ENCODE peak calls at places on chromosome 21, in five cellular contexts. D is bronchial epithelial cell, E is GM23338, G is colonic mucosa, X is mucosa of descending colon. O is an unnamed sample.

GRCh38 chr21:32757804-32758203 is 13.8 kb downstream of the PAXBP1 start:
- DNase-seq in D (no peak), E (no peak), G (no peak), X (no peak), O (no peak)

GRCh38 chr21:17828223-17828622 is 9.1 kb upstream of the C21orf91 start:
- DNase-seq in D (peak; percentile 57), E (no peak), G (no peak), X (no peak), O (no peak)

GRCh38 chr21:16468191-16468590 is 738.4 kb downstream of the USP25 start:
- DNase-seq in D (peak; percentile 29), E (no peak), G (no peak), X (no peak), O (no peak)

GRCh38 chr21:17793675-17794123 is 25.5 kb downstream of the C21orf91 start:
- DNase-seq in D (no peak), E (no peak), G (no peak), X (no peak), O (no peak)

GRCh38 chr21:28943631-28944030 is 49.0 kb downstream of the LTN1 start:
- DNase-seq in D (peak; percentile 3), E (no peak), G (no peak), X (no peak), O (no peak)

GRCh38 chr21:44408226-44408625 is 47.1 kb upstream of the LRRC3 start:
- DNase-seq in D (no peak), E (no peak), G (no peak), X (no peak), O (no peak)

GRCh38 chr21:41584603-41585176 is 76.7 kb upstream of the TMPRSS2 start:
- DNase-seq in D (no peak), E (no peak), G (no peak), X (no peak), O (no peak)

GRCh38 chr21:15442743-15443142 is 287.0 kb upstream of the USP25 start:
- DNase-seq in D (no peak), E (no peak), G (no peak), X (no peak), O (no peak)

GRCh38 chr21:32329331-32329730 is 30.7 kb downstream of the MRAP start:
- DNase-seq in D (no peak), E (no peak), G (no peak), X (no peak), O (no peak)

GRCh38 chr21:46001821-46002681 is 20.5 kb downstream of the COL6A1 start:
- DNase-seq in D (no peak), E (no peak), G (peak; percentile 17), X (peak; percentile 43), O (peak; percentile 45)

GRCh38 chr21:45041351-45041805 is 33.0 kb upstream of the ADARB1 start:
- DNase-seq in D (no peak), E (no peak), G (peak; percentile 54), X (no peak), O (peak; percentile 79)

GRCh38 chr21:32064511-32064910 is 191.7 kb downstream of the HUNK start:
- DNase-seq in D (no peak), E (no peak), G (no peak), X (no peak), O (no peak)

GRCh38 chr21:26835027-26835713 is 10.0 kb downstream of the ADAMTS1 start:
- DNase-seq in D (peak; percentile 93), E (no peak), G (no peak), X (no peak), O (no peak)

GRCh38 chr21:17492415-17493168 is 20.3 kb upstream of the CXADR start:
- DNase-seq in D (peak; percentile 83), E (no peak), G (no peak), X (no peak), O (no peak)

GRCh38 chr21:41776778-41777177 is 9.9 kb upstream of the RIPK4 start:
- DNase-seq in D (no peak), E (no peak), G (no peak), X (no peak), O (no peak)

GRCh38 chr21:41641821-41642368 is 125.0 kb downstream of the RIPK4 start:
- DNase-seq in D (peak; percentile 89), E (no peak), G (no peak), X (no peak), O (no peak)

GRCh38 chr21:13854638-13855037 is 245.1 kb downstream of the POTED start:
- DNase-seq in D (no peak), E (no peak), G (no peak), X (no peak), O (no peak)

GRCh38 chr21:32015740-32016139 is 142.9 kb downstream of the HUNK start:
- DNase-seq in D (no peak), E (no peak), G (no peak), X (no peak), O (no peak)

GRCh38 chr21:20875741-20876140 is 122.5 kb upstream of the NCAM2 start:
- DNase-seq in D (no peak), E (peak; percentile 11), G (no peak), X (no peak), O (no peak)

GRCh38 chr21:45852886-45853400 is 128.6 kb upstream of the COL6A1 start:
- DNase-seq in D (no peak), E (no peak), G (no peak), X (no peak), O (no peak)

GRCh38 chr21:46448108-46448507 is 10.6 kb upstream of the DIP2A start:
- DNase-seq in D (no peak), E (no peak), G (peak; percentile 48), X (no peak), O (no peak)

GRCh38 chr21:43348801-43349261 is 78.1 kb downstream of the SIK1 start:
- DNase-seq in D (peak; percentile 32), E (no peak), G (no peak), X (no peak), O (no peak)
- H3K4me3 ChIP-seq in D (no peak overlapping the region), E (no peak overlapping the region), G (no peak overlapping the region), X (no peak overlapping the region), O (no peak overlapping the region)

GRCh38 chr21:35048183-35048601 is 910 bp downstream of the RUNX1 start:
- DNase-seq in D (no peak), E (no peak), G (no peak), X (no peak), O (peak; percentile 67)
- H3K4me3 ChIP-seq in D (no peak overlapping the region), E (no peak overlapping the region), G (peak overlapping the region; percentile 21), X (no peak overlapping the region), O (peak overlapping the region; percentile 53)

GRCh38 chr21:39024538-39024937 is 158.7 kb downstream of the PSMG1 start:
- DNase-seq in D (no peak), E (no peak), G (no peak), X (no peak), O (no peak)
- H3K4me3 ChIP-seq in D (no peak overlapping the region), E (no peak overlapping the region), G (no peak overlapping the region), X (no peak overlapping the region), O (no peak overlapping the region)

DNA sequence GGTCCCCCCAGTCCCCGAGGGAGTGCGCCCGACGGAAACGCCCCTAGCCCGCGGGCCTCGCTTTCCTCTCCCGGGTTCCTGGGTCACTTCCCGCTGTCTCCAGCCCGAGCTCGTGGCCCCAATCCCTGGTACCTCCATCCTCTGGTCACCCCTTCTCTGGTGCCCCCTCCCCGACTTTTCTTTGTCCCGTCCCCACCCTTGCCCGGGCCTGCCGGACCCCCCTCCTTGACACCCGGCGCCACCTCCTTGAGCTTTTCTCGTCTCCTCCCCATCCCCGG is 320 bp upstream of the RIPPLY3 start:
- DNase-seq in D (no peak), E (no peak), G (no peak), X (no peak), O (no peak)
- H3K4me3 ChIP-seq in D (peak overlapping the region; percentile 36), E (peak overlapping the region; percentile 70), G (peak overlapping the region; percentile 45), X (no peak overlapping the region), O (peak overlapping the region; percentile 49)